ENCODE peak calls at places on chromosome 1, in eight cellular contexts. D, S, L, V, W, Z, H and N are unnamed samples.
A peak's percentile ranks its signal among the peaks of the same experiment; 100 is the strongest.

GRCh38 chr1:182227864-182228547 is 163.6 kb downstream of the GLUL start:
- DNase-seq in D (no peak), S (no peak), L (no peak), V (no peak), W (no peak), Z (no peak), H (no peak), N (no peak)

GRCh38 chr1:99969260-99969728 is 502 bp upstream of the SLC35A3 start:
- DNase-seq in D (no peak), S (no peak), L (no peak), V (no peak), W (no peak), Z (peak; percentile 12), H (no peak), N (no peak)

GRCh38 chr1:94801919-94802546 is 18.1 kb upstream of the SLC44A3 start:
- DNase-seq in D (no peak), S (peak; percentile 62), L (peak; percentile 70), V (peak; percentile 86), W (peak; percentile 85), Z (peak; percentile 68), H (peak; percentile 69), N (peak; percentile 66)

GRCh38 chr1:210446479-210446878 is 117.8 kb downstream of the HHAT start:
- DNase-seq in D (no peak), S (peak; percentile 33), L (no peak), V (no peak), W (peak; percentile 92), Z (no peak), H (no peak), N (no peak)

GRCh38 chr1:176469450-176469985 is 6.5 kb downstream of the PAPPA2 start:
- DNase-seq in D (no peak), S (no peak), L (peak; percentile 38), V (no peak), W (no peak), Z (no peak), H (no peak), N (no peak)

GRCh38 chr1:28537457-28538199 is 15.3 kb upstream of the TRNAU1AP start:
- DNase-seq in D (no peak), S (no peak), L (peak; percentile 72), V (no peak), W (no peak), Z (no peak), H (no peak), N (no peak)

GRCh38 chr1:2356911-2357845 is 34.2 kb downstream of the MORN1 start:
- DNase-seq in D (no peak), S (no peak), L (no peak), V (no peak), W (no peak), Z (no peak), H (no peak), N (no peak)

GRCh38 chr1:20603473-20604464 is 14.9 kb downstream of the CDA start:
- DNase-seq in D (no peak), S (peak; percentile 92), L (no peak), V (peak; percentile 65), W (no peak), Z (no peak), H (no peak), N (no peak)

GRCh38 chr1:217090073-217090911 is 367.1 kb upstream of the ESRRG start:
- DNase-seq in D (peak; percentile 20), S (no peak), L (peak; percentile 60), V (no peak), W (no peak), Z (no peak), H (no peak), N (no peak)

GRCh38 chr1:36175137-36176095 is 19.5 kb downstream of the MAP7D1 start:
- DNase-seq in D (peak; percentile 61), S (peak; percentile 48), L (peak; percentile 95), V (no peak), W (no peak), Z (no peak), H (no peak), N (peak; percentile 88)

GRCh38 chr1:47682198-47682597 is 244.4 kb downstream of the FOXD2 start:
- DNase-seq in D (no peak), S (no peak), L (no peak), V (no peak), W (no peak), Z (no peak), H (no peak), N (no peak)

GRCh38 chr1:220879509-220880366 is 495 bp downstream of the HLX start:
- DNase-seq in D (peak; percentile 64), S (no peak), L (peak; percentile 69), V (no peak), W (peak; percentile 19), Z (no peak), H (peak; percentile 81), N (no peak)

GRCh38 chr1:3910049-3910731 is 10.1 kb upstream of the C1orf174 start:
- DNase-seq in D (no peak), S (no peak), L (no peak), V (no peak), W (no peak), Z (no peak), H (no peak), N (no peak)

GRCh38 chr1:110293601-110294104 is 45.5 kb upstream of the RBM15 start:
- DNase-seq in D (no peak), S (no peak), L (no peak), V (no peak), W (no peak), Z (no peak), H (no peak), N (no peak)

GRCh38 chr1:22665752-22666151 is 12.7 kb downstream of the C1QB start:
- DNase-seq in D (no peak), S (peak; percentile 20), L (peak; percentile 64), V (no peak), W (peak; percentile 48), Z (peak; percentile 24), H (no peak), N (no peak)

GRCh38 chr1:37498872-37499617 is 15.5 kb downstream of the MEAF6 start:
- DNase-seq in D (no peak), S (no peak), L (peak; percentile 38), V (no peak), W (no peak), Z (no peak), H (no peak), N (no peak)

GRCh38 chr1:235275223-235275622 is 52.8 kb downstream of the ARID4B start:
- DNase-seq in D (no peak), S (no peak), L (no peak), V (no peak), W (no peak), Z (no peak), H (no peak), N (no peak)

GRCh38 chr1:204286841-204287387 is 72.8 kb downstream of the PLEKHA6 start:
- DNase-seq in D (no peak), S (no peak), L (peak; percentile 51), V (no peak), W (peak; percentile 54), Z (no peak), H (peak; percentile 75), N (no peak)
- H3K4me3 ChIP-seq in D (peak overlapping the region; percentile 61), S (no peak overlapping the region), L (peak overlapping the region; percentile 21), V (no peak overlapping the region), W (no peak overlapping the region), Z (no peak overlapping the region), H (peak overlapping the region; percentile 21), N (no peak overlapping the region)

GRCh38 chr1:15584489-15585363 is at the start of gene AGMAT:
- DNase-seq in D (peak; percentile 19), S (peak; percentile 17), L (peak; percentile 41), V (no peak), W (peak; percentile 29), Z (no peak), H (peak; percentile 69), N (no peak)
- TF ChIP-seq CTCF in D (peak; percentile 37), S (peak; percentile 66), L (peak; percentile 43), V (peak; percentile 43), W (no peak), Z (no peak), H (peak; percentile 24), N (peak; percentile 52)

GRCh38 chr1:30755334-30755733 is 2.2 kb downstream of the LAPTM5 start:
- DNase-seq in D (no peak), S (no peak), L (no peak), V (no peak), W (no peak), Z (no peak), H (no peak), N (no peak)
- H3K4me3 ChIP-seq in D (peak overlapping the region; percentile 55), S (no peak overlapping the region), L (no peak overlapping the region), V (no peak overlapping the region), W (no peak overlapping the region), Z (no peak overlapping the region), H (peak overlapping the region; percentile 58), N (no peak overlapping the region)

GRCh38 chr1:87119741-87120140 is 205.3 kb downstream of the HS2ST1 start:
- DNase-seq in D (no peak), S (no peak), L (no peak), V (no peak), W (no peak), Z (no peak), H (no peak), N (no peak)

GRCh38 chr1:87117761-87118160 is 203.3 kb downstream of the HS2ST1 start:
- DNase-seq in D (no peak), S (peak; percentile 20), L (no peak), V (no peak), W (peak; percentile 73), Z (no peak), H (no peak), N (no peak)

GRCh38 chr1:87121732-87122163 is 206.9 kb upstream of the LMO4 start:
- DNase-seq in D (no peak), S (no peak), L (no peak), V (no peak), W (no peak), Z (no peak), H (no peak), N (no peak)

GRCh38 chr1:87123610-87124009 is 205.1 kb upstream of the LMO4 start:
- DNase-seq in D (no peak), S (no peak), L (no peak), V (no peak), W (no peak), Z (no peak), H (no peak), N (no peak)

DNA sequence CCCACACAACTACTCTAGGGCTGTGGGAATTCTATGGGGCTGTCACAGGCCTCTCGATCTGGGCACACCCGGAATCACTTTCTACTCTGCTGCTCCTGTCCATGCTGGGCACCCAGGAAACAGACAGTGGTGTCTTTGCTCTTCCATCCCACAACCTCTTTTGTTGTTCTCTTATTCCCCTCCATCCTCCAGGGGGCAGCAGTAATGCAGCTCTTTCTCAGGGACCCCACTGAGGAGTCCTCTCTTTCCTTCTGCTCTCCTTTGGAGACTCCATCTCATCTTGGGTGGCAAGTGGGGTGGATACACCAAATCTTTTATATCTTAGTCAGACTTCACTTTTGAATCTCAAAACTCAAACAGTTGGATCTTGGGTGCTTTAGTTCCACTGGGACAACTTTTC is 206.3 kb downstream of the HS2ST1 start:
- DNase-seq in D (no peak), S (no peak), L (no peak), V (no peak), W (peak; percentile 45), Z (no peak), H (no peak), N (no peak)
- TF ChIP-seq CTCF in D (no peak), S (peak; percentile 57), L (peak; percentile 33), V (peak; percentile 32), W (peak; percentile 53), Z (no peak), H (no peak), N (peak; percentile 44)

GRCh38 chr1:226739696-226740065 is 599 bp upstream of the ITPKB start:
- DNase-seq in D (no peak), S (no peak), L (no peak), V (no peak), W (no peak), Z (no peak), H (no peak), N (no peak)
- H3K4me3 ChIP-seq in D (peak overlapping the region; percentile 89), S (no peak overlapping the region), L (peak overlapping the region; percentile 52), V (no peak overlapping the region), W (peak overlapping the region; percentile 86), Z (peak overlapping the region; percentile 75), H (peak overlapping the region; percentile 96), N (no peak overlapping the region)